ENCODE peak calls at places on chromosomes 6 and 20, in six cellular contexts. W is NCI-H1092 treated with DMSO at 0.1 percent for 48 hours; D is mesendoderm; S is HuH-7.5; C is activated CD4-positive, CD25-positive, alpha-beta regulatory T cell; X is fibroblast of pulmonary artery. Q is an unnamed sample.

GRCh38 chr20:62274332-62275262 is 28.2 kb upstream of the ADRM1 start:
- DNase-seq in W (no peak), D (no peak), S (no peak), C (no peak), X (peak), Q (peak)

GRCh38 chr6:19731286-19731685 is 105.9 kb upstream of the ID4 start:
- DNase-seq in W (no peak), D (no peak), S (no peak), C (no peak), X (peak), Q (peak)

GRCh38 chr6:20534295-20534897 is at the start of gene CDKAL1:
- DNase-seq in W (peak), D (peak), S (peak), C (peak), X (peak), Q (peak)

GRCh38 chr6:138944412-138944811 is 43.6 kb downstream of the REPS1 start:
- DNase-seq in W (no peak), D (peak), S (no peak), C (no peak), X (peak), Q (peak)

GRCh38 chr6:33000053-33000452 is 9.3 kb downstream of the HLA-DOA start:
- DNase-seq in W (peak), D (peak), S (no peak), C (no peak), X (peak), Q (peak)

GRCh38 chr6:14354919-14355572 is 237.5 kb downstream of the CD83 start:
- DNase-seq in W (no peak), D (no peak), S (no peak), C (no peak), X (peak), Q (peak)

GRCh38 chr20:44780226-44780625 is 30.1 kb downstream of the RIMS4 start:
- DNase-seq in W (no peak), D (peak), S (peak), C (no peak), X (peak), Q (peak)

GRCh38 chr6:167233490-167233889 is 57.6 kb upstream of the UNC93A start:
- DNase-seq in W (no peak), D (peak), S (no peak), C (no peak), X (no peak), Q (no peak)

GRCh38 chr6:19329078-19329477 is 508.1 kb upstream of the ID4 start:
- DNase-seq in W (no peak), D (no peak), S (no peak), C (no peak), X (no peak), Q (no peak)

GRCh38 chr6:89462503-89462902 is 29.6 kb downstream of the ANKRD6 start:
- DNase-seq in W (no peak), D (no peak), S (no peak), C (no peak), X (no peak), Q (no peak)